ENCODE peak calls at places on chromosomes 16 and 17, in four cellular contexts. L, J, W and P are unnamed samples.

GRCh38 chr17:8900207-8900606 is 32.7 kb upstream of the PIK3R6 start:
- DNase-seq in L (no peak), W (no peak), J (no peak), P (no peak)

GRCh38 chr16:70437017-70437581 is 1.8 kb downstream of the ST3GAL2 start:
- DNase-seq in W (no peak), L (no peak), J (no peak), P (no peak)

GRCh38 chr17:78818932-78819331 is 21.7 kb downstream of the USP36 start:
- DNase-seq in W (no peak), L (no peak), J (no peak), P (no peak)

GRCh38 chr17:64080174-64080618 is 49.7 kb downstream of the ERN1 start:
- DNase-seq in W (no peak), J (no peak), L (no peak), P (no peak)

GRCh38 chr16:50152807-50153647 is at the start of gene TENT4B:
- DNase-seq in J (peak; percentile 76), L (peak; percentile 87), W (peak; percentile 84), P (peak; percentile 77)

GRCh38 chr17:28478940-28479615 is 5.6 kb downstream of the SLC13A2 start:
- DNase-seq in J (no peak), W (no peak), L (no peak), P (no peak)

GRCh38 chr16:12323007-12323699 is 346.6 kb downstream of the SNX29 start:
- DNase-seq in W (no peak), L (peak; percentile 43), J (peak; percentile 12), P (no peak)

GRCh38 chr17:47604268-47604927 is 45.3 kb upstream of the KPNB1 start:
- DNase-seq in W (peak; percentile 27), L (no peak), J (no peak), P (no peak)

GRCh38 chr17:73492125-73492801 is 152.0 kb downstream of the SDK2 start:
- DNase-seq in L (no peak), W (no peak), J (no peak), P (no peak)

GRCh38 chr17:75249564-75249963 is 11.8 kb downstream of the GGA3 start:
- DNase-seq in W (no peak), J (no peak), L (no peak), P (no peak)

GRCh38 chr17:56230660-56231059 is 77.4 kb downstream of the ANKFN1 start:
- DNase-seq in W (peak; percentile 7), L (no peak), J (no peak), P (no peak)

GRCh38 chr16:55759983-55760664 is 72.8 kb downstream of the CES1 start:
- DNase-seq in W (no peak), J (no peak), L (no peak), P (no peak)

GRCh38 chr16:85646358-85646907 is 33.3 kb downstream of the GSE1 start:
- DNase-seq in J (no peak), W (no peak), L (no peak), P (no peak)

GRCh38 chr17:36627101-36627500 is 25.7 kb downstream of the MRM1 start:
- DNase-seq in J (no peak), W (peak; percentile 46), L (no peak), P (no peak)

GRCh38 chr16:80932725-80933124 is 74.0 kb downstream of the CMC2 start:
- DNase-seq in W (peak; percentile 28), J (no peak), L (no peak), P (no peak)

GRCh38 chr17:42814633-42815399 is 9.3 kb downstream of the BECN1 start:
- DNase-seq in W (no peak), J (no peak), L (no peak), P (no peak)

GRCh38 chr16:11205065-11205699 is 50.8 kb downstream of the SOCS1 start:
- DNase-seq in J (no peak), W (no peak), L (no peak), P (no peak)

GRCh38 chr17:41417576-41418015 is 6.8 kb downstream of the KRT37 start:
- DNase-seq in W (no peak), J (no peak), L (no peak), P (no peak)

GRCh38 chr16:85334718-85335583 is 222.7 kb upstream of the CIBAR2 start:
- DNase-seq in L (peak; percentile 22), W (peak; percentile 86), J (no peak), P (no peak)

GRCh38 chr16:31411024-31411845 is 16.9 kb downstream of the COX6A2 start:
- DNase-seq in J (no peak), L (no peak), W (no peak), P (no peak)

GRCh38 chr17:35052780-35053179 is 10.7 kb downstream of the RFFL start:
- DNase-seq in L (no peak), W (no peak), J (no peak), P (peak; percentile 14)

GRCh38 chr16:89574681-89575246 is 794 bp upstream of the CPNE7 start:
- DNase-seq in W (peak; percentile 46), L (peak; percentile 68), J (no peak), P (no peak)